ENCODE peak calls at places on chromosomes 16 and 17, in four cellular contexts. One of them, this sample, is unnamed.

GRCh38 chr16:4935231-4935855 is 1.6 kb downstream of the PPL start:
- DNase-seq in H1: no peak
- DNase-seq in HepG2: no peak
- DNase-seq in SK-N-SH: no peak
- DNase-seq in this sample: no peak

GRCh38 chr17:10888858-10889257 is 51.0 kb upstream of the PIRT start:
- DNase-seq in H1: no peak
- DNase-seq in HepG2: no peak
- DNase-seq in SK-N-SH: no peak
- DNase-seq in this sample: no peak

GRCh38 chr17:43456661-43457361 is 27.0 kb upstream of the DHX8 start:
- DNase-seq in H1: no peak
- DNase-seq in HepG2: peak
- DNase-seq in SK-N-SH: no peak
- DNase-seq in this sample: no peak

GRCh38 chr16:84026601-84027000 is 16.0 kb downstream of the SLC38A8 start:
- DNase-seq in HepG2: no peak
- DNase-seq in SK-N-SH: no peak
- DNase-seq in H1: no peak
- DNase-seq in this sample: no peak

GRCh38 chr17:9971991-9972390 is 66.9 kb upstream of the RCVRN start:
- DNase-seq in H1: no peak
- DNase-seq in HepG2: no peak
- DNase-seq in SK-N-SH: peak
- DNase-seq in this sample: no peak

GRCh38 chr17:81198826-81199481 is 23.8 kb downstream of the CEP131 start:
- DNase-seq in SK-N-SH: no peak
- DNase-seq in HepG2: no peak
- DNase-seq in H1: no peak
- DNase-seq in this sample: no peak

GRCh38 chr16:52597772-52598483 is 51.0 kb upstream of the TOX3 start:
- DNase-seq in SK-N-SH: no peak
- DNase-seq in HepG2: peak
- DNase-seq in H1: peak
- DNase-seq in this sample: no peak

GRCh38 chr17:80123791-80124190 is 22.4 kb downstream of the GAA start:
- DNase-seq in H1: no peak
- DNase-seq in SK-N-SH: no peak
- DNase-seq in HepG2: no peak
- DNase-seq in this sample: no peak

GRCh38 chr17:42202696-42203095 is 8.4 kb upstream of the GHDC start:
- DNase-seq in SK-N-SH: no peak
- DNase-seq in H1: no peak
- DNase-seq in HepG2: no peak
- DNase-seq in this sample: no peak

GRCh38 chr16:47886631-47887415 is 269.0 kb downstream of the ABCC12 start:
- DNase-seq in HepG2: no peak
- DNase-seq in SK-N-SH: no peak
- DNase-seq in H1: no peak
- DNase-seq in this sample: no peak

GRCh38 chr16:84785843-84786538 is 33.8 kb upstream of the CRISPLD2 start:
- DNase-seq in H1: no peak
- DNase-seq in SK-N-SH: peak
- DNase-seq in HepG2: peak
- DNase-seq in this sample: no peak

GRCh38 chr16:78607465-78607864 is 508.0 kb downstream of the WWOX start:
- DNase-seq in HepG2: no peak
- DNase-seq in H1: no peak
- DNase-seq in SK-N-SH: no peak
- DNase-seq in this sample: no peak

GRCh38 chr16:67188798-67189197 is 1.1 kb downstream of the EXOC3L1 start:
- DNase-seq in H1: no peak
- DNase-seq in HepG2: no peak
- DNase-seq in SK-N-SH: no peak
- DNase-seq in this sample: no peak

GRCh38 chr17:82173351-82174041 is 39.1 kb downstream of the CCDC57 start:
- DNase-seq in SK-N-SH: no peak
- DNase-seq in H1: peak
- DNase-seq in HepG2: no peak
- DNase-seq in this sample: no peak

GRCh38 chr17:51957746-51958145 is 200.8 kb downstream of the CA10 start:
- DNase-seq in H1: no peak
- DNase-seq in HepG2: no peak
- DNase-seq in SK-N-SH: no peak
- DNase-seq in this sample: no peak

GRCh38 chr16:57016301-57016700 is 26.9 kb downstream of the NLRC5 start:
- DNase-seq in HepG2: no peak
- DNase-seq in H1: no peak
- DNase-seq in SK-N-SH: no peak
- DNase-seq in this sample: no peak

GRCh38 chr16:10123141-10123540 is 59.1 kb downstream of the GRIN2A start:
- DNase-seq in H1: no peak
- DNase-seq in HepG2: no peak
- DNase-seq in SK-N-SH: no peak
- DNase-seq in this sample: no peak

GRCh38 chr16:62711797-62712196 is 675.6 kb upstream of the CDH8 start:
- DNase-seq in SK-N-SH: no peak
- DNase-seq in HepG2: no peak
- DNase-seq in H1: peak
- DNase-seq in this sample: no peak

GRCh38 chr17:59427996-59428395 is 96.5 kb downstream of the YPEL2 start:
- DNase-seq in H1: no peak
- DNase-seq in SK-N-SH: no peak
- DNase-seq in HepG2: no peak
- DNase-seq in this sample: no peak

GRCh38 chr16:969508-970378 is 1.0 kb downstream of the LMF1 start:
- DNase-seq in H1: peak
- DNase-seq in HepG2: no peak
- DNase-seq in SK-N-SH: no peak
- DNase-seq in this sample: no peak

GRCh38 chr16:16164244-16164643 is 59.0 kb downstream of the ABCC6 start:
- DNase-seq in SK-N-SH: no peak
- DNase-seq in HepG2: no peak
- DNase-seq in H1: no peak
- DNase-seq in this sample: no peak

GRCh38 chr16:84836234-84836647 is 16.5 kb downstream of the CRISPLD2 start:
- DNase-seq in H1: peak
- DNase-seq in SK-N-SH: peak
- DNase-seq in HepG2: no peak
- DNase-seq in this sample: no peak

GRCh38 chr17:6110592-6110991 is 40.4 kb downstream of the WSCD1 start:
- DNase-seq in SK-N-SH: no peak
- DNase-seq in H1: no peak
- DNase-seq in HepG2: peak
- DNase-seq in this sample: no peak

GRCh38 chr16:51048544-51048943 is 102.5 kb downstream of the SALL1 start:
- DNase-seq in H1: no peak
- DNase-seq in HepG2: no peak
- DNase-seq in SK-N-SH: no peak
- DNase-seq in this sample: no peak

GRCh38 chr16:60107467-60107866 is 1373.4 kb upstream of the GOT2 start:
- DNase-seq in SK-N-SH: no peak
- DNase-seq in H1: no peak
- DNase-seq in HepG2: no peak
- DNase-seq in this sample: no peak

GRCh38 chr16:84509032-84509950 is 4.8 kb upstream of the MEAK7 start:
- DNase-seq in HepG2: no peak
- DNase-seq in SK-N-SH: no peak
- DNase-seq in H1: no peak
- DNase-seq in this sample: no peak

DNA sequence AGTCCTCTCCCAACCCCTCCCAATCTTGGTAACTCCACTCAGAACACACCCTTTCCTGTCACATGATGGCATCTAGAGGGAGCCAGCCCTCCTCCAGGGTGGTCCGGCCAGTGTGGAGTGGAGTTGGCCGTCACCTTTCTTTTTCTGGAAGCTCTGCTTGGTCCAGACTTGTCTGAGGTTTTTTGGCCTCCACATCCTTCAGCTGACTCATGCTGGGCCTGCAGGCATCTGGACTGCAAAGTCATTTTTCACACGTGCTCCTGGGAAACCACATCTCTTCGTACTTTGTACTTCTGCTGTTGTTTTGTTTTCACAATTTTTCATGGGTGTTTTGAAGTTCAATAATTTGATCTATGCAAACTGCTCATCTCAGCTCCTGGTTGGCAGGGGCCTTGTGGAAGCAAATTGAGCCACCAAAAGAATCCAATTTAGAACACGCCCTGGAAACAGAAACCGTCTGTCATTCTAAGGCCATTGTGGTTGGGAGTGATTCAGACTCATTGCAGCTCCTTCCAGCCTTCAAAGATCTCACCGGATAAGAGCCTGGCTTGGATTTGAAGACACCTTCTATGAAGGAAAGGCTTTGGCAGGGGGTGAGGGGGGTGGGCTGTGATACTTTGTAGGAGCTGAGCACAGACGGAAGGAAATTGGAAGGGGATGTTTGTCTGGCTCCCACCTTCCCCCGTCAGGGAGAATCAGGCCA is 42.4 kb upstream of the NF1 start:
- DNase-seq in HepG2: peak
- DNase-seq in H1: no peak
- DNase-seq in SK-N-SH: no peak
- DNase-seq in this sample: no peak
- TF ChIP-seq POLR2AphosphoS5 in HepG2: no peak
- TF ChIP-seq POLR2AphosphoS5 in H1: no peak
- TF ChIP-seq POLR2AphosphoS5 in SK-N-SH: peak
- TF ChIP-seq POLR2AphosphoS5 in this sample: no peak

GRCh38 chr17:37792787-37793186 is 47.9 kb upstream of the HNF1B start:
- DNase-seq in SK-N-SH: no peak
- DNase-seq in HepG2: no peak
- DNase-seq in H1: no peak
- DNase-seq in this sample: no peak
- TF ChIP-seq TAF1 in SK-N-SH: no peak
- TF ChIP-seq TAF1 in HepG2: no peak
- TF ChIP-seq TAF1 in H1: no peak
- TF ChIP-seq TAF1 in this sample: no peak

GRCh38 chr17:76733618-76733957 is 3.5 kb downstream of the SRSF2 start:
- DNase-seq in H1: no peak
- DNase-seq in HepG2: no peak
- DNase-seq in SK-N-SH: no peak
- DNase-seq in this sample: no peak

GRCh38 chr17:76734080-76734840 is 2.9 kb downstream of the SRSF2 start:
- DNase-seq in H1: no peak
- DNase-seq in HepG2: no peak
- DNase-seq in SK-N-SH: no peak
- DNase-seq in this sample: no peak

GRCh38 chr17:76735586-76736348 is 1.4 kb downstream of the SRSF2 start:
- DNase-seq in H1: no peak
- DNase-seq in HepG2: no peak
- DNase-seq in SK-N-SH: no peak
- DNase-seq in this sample: no peak

GRCh38 chr17:76735006-76735405 is 2.1 kb downstream of the SRSF2 start:
- DNase-seq in HepG2: peak
- DNase-seq in SK-N-SH: no peak
- DNase-seq in H1: no peak
- DNase-seq in this sample: no peak

DNA sequence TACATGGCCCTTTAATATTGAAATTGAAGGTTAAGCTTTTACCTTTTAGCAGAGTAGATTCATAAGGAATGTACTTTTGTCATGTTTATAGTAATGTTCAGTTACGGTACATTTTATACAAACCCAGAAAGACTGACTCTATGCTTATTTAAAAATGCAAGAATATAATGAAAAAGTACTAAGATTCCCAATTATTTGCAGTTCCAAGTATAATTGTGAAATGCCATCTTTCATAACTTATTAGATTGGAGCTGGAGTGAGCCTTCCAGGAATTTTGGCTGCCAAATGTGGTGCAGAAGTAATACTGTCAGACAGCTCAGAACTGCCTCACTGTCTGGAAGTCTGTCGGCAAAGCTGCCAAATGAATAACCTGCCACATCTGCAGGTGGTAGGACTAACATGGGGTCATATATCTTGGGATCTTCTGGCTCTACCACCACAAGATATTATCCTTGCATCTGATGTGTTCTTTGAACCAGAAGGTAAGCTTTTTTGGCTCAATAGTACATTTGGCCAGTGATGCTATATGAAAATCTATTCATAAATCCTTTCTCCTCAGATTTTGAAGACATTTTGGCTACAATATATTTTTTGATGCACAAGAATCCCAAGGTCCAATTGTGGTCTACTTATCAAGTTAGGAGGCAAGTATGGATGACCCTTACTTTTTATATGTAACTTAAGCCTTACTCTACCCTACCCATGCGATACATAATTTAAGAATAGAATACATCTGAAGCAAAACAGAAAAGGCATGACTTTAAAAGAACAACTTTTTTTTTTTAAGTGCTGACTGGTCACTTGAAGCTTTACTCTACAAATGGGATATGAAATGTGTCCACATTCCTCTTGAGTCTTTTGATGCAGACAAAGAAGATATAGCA is 4.2 kb downstream of the SRSF2 start:
- DNase-seq in SK-N-SH: no peak
- DNase-seq in HepG2: no peak
- DNase-seq in H1: no peak
- DNase-seq in this sample: no peak
- TF ChIP-seq POLR2AphosphoS5 in SK-N-SH: peak
- TF ChIP-seq POLR2AphosphoS5 in HepG2: peak
- TF ChIP-seq POLR2AphosphoS5 in H1: peak
- TF ChIP-seq POLR2AphosphoS5 in this sample: peak

GRCh38 chr17:47687748-47688147 is 6.2 kb upstream of the TBKBP1 start:
- DNase-seq in SK-N-SH: peak
- DNase-seq in HepG2: no peak
- DNase-seq in H1: peak
- DNase-seq in this sample: no peak
- TF ChIP-seq TAF1 in SK-N-SH: no peak
- TF ChIP-seq TAF1 in HepG2: no peak
- TF ChIP-seq TAF1 in H1: no peak
- TF ChIP-seq TAF1 in this sample: no peak